ENCODE peak calls at places on chromosomes 16 and 17, in four cellular contexts. D is kidney; Q is CD4-positive, CD25-positive, alpha-beta regulatory T cell; Y is left lung. J is an unnamed sample.

GRCh38 chr17:44829558-44830358 is at the start of gene GJC1:
- DNase-seq in Q (no peak), D (peak; percentile 78), Y (peak; percentile 81), J (no peak)

GRCh38 chr16:71622088-71622487 is 3.9 kb upstream of the MARVELD3 start:
- DNase-seq in D (no peak), Y (no peak), Q (no peak), J (no peak)

GRCh38 chr17:82863646-82863940 is 23.8 kb upstream of the ZNF750 start:
- DNase-seq in D (no peak), Q (no peak), Y (no peak), J (no peak)

GRCh38 chr17:76569607-76570279 is 15.9 kb downstream of the ST6GALNAC2 start:
- DNase-seq in Q (no peak), D (peak; percentile 92), Y (no peak), J (no peak)

GRCh38 chr17:12765544-12765943 is 23.8 kb upstream of the ARHGAP44 start:
- DNase-seq in Q (no peak), Y (no peak), D (no peak), J (no peak)

GRCh38 chr17:33267881-33268548 is 25.1 kb downstream of the ASIC2 start:
- DNase-seq in Y (no peak), Q (no peak), D (no peak), J (no peak)

GRCh38 chr16:35713762-35714650 is 2254.6 kb downstream of the TP53TG3F start:
- DNase-seq in Q (no peak), Y (no peak), D (no peak), J (peak; percentile 65)

GRCh38 chr16:14289692-14290340 is 218.7 kb downstream of the MRTFB start:
- DNase-seq in Y (no peak), D (no peak), Q (no peak), J (no peak)

GRCh38 chr17:74453665-74454196 is 12.7 kb upstream of the CD300A start:
- DNase-seq in Q (no peak), Y (no peak), D (no peak), J (no peak)

GRCh38 chr17:15918661-15919259 is 26.2 kb upstream of the ADORA2B start:
- DNase-seq in Y (no peak), Q (no peak), D (no peak), J (peak; percentile 32)

GRCh38 chr16:50293041-50293783 is 26.9 kb downstream of the ADCY7 start:
- DNase-seq in D (peak; percentile 54), Y (peak; percentile 58), Q (no peak), J (no peak)

GRCh38 chr17:31787857-31788570 is 71.0 kb downstream of the COPRS start:
- DNase-seq in Q (no peak), Y (no peak), D (no peak), J (peak; percentile 60)

GRCh38 chr17:80265205-80266068 is 4.8 kb downstream of the RNF213 start:
- DNase-seq in D (no peak), Y (no peak), Q (peak; percentile 60), J (no peak)

GRCh38 chr17:47810200-47810821 is 11.3 kb downstream of the OSBPL7 start:
- DNase-seq in Q (no peak), D (no peak), Y (no peak), J (peak; percentile 74)

GRCh38 chr16:1322407-1322806 is 11.0 kb upstream of the BAIAP3 start:
- DNase-seq in D (no peak), Y (no peak), Q (no peak), J (no peak)

GRCh38 chr16:86322283-86322682 is 188.0 kb upstream of the FOXF1 start:
- DNase-seq in Q (no peak), Y (no peak), D (no peak), J (no peak)

GRCh38 chr16:73018796-73019455 is 29.0 kb downstream of the ZFHX3 start:
- DNase-seq in D (no peak), Q (no peak), Y (no peak), J (no peak)

GRCh38 chr16:73017321-73017720 is 30.6 kb downstream of the ZFHX3 start:
- DNase-seq in D (no peak), Y (no peak), Q (no peak), J (peak; percentile 26)

GRCh38 chr16:73020409-73020884 is 27.5 kb downstream of the ZFHX3 start:
- DNase-seq in Q (no peak), D (no peak), Y (no peak), J (peak; percentile 82)

GRCh38 chr16:73021866-73022495 is 25.9 kb downstream of the ZFHX3 start:
- DNase-seq in Q (no peak), D (no peak), Y (no peak), J (no peak)

GRCh38 chr16:73019456-73020362 is 28.2 kb downstream of the ZFHX3 start:
- DNase-seq in D (no peak), Y (no peak), Q (no peak), J (peak; percentile 13)
- H3K4me1 ChIP-seq in D (peaks cover 36% of the 10 kb centered on the region), Y (no peaks in the 10 kb centered on the region), Q (no peaks in the 10 kb centered on the region), J (peaks cover 39% of the 10 kb centered on the region)

GRCh38 chr16:52271088-52271487 is 275.9 kb downstream of the TOX3 start:
- DNase-seq in D (no peak), Q (no peak), Y (no peak), J (no peak)
- H3K4me1 ChIP-seq in D (no peaks in the 10 kb centered on the region), Q (no peaks in the 10 kb centered on the region), Y (no peaks in the 10 kb centered on the region), J (no peaks in the 10 kb centered on the region)

DNA sequence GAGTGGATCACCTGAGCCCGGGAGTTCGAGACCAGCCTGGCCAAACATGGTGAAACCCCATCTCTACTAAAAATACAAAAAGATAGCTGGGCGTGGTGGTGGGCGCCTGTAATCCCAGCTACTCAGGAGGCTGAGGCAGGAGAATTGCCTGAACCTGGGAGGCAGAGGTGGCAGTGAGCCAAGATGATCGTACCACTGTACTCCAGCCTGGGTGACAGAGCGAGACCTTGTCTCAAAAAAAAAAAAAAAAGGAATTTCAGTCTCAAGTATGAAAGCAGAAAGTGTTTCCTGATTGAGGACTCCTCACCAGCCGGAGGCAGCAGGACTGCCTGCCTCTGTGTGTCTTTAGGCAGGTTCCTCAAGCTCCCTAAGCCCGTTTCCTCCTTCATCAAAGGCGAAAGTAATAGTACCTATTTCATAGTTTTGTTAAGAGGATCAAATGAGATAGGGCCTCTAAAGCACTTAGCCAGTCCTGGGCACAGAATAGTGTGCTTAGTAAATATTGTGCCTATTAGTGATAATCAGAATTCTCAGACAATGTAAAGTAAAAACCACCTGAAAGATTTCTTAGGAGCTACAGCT is 9.0 kb downstream of the RAI1 start:
- DNase-seq in D (no peak), Q (no peak), Y (no peak), J (no peak)
- H3K4me1 ChIP-seq in D (peaks cover 40% of the 10 kb centered on the region), Q (peaks cover 36% of the 10 kb centered on the region), Y (peaks cover 56% of the 10 kb centered on the region), J (peaks cover 64% of the 10 kb centered on the region)

GRCh38 chr17:81564778-81565177 is 12.6 kb upstream of the FAAP100 start:
- DNase-seq in Q (no peak), D (no peak), Y (peak; percentile 35), J (no peak)
- H3K4me1 ChIP-seq in Q (no peaks in the 10 kb centered on the region), D (peaks cover 22% of the 10 kb centered on the region), Y (peaks cover 26% of the 10 kb centered on the region), J (peaks cover 23% of the 10 kb centered on the region)

DNA sequence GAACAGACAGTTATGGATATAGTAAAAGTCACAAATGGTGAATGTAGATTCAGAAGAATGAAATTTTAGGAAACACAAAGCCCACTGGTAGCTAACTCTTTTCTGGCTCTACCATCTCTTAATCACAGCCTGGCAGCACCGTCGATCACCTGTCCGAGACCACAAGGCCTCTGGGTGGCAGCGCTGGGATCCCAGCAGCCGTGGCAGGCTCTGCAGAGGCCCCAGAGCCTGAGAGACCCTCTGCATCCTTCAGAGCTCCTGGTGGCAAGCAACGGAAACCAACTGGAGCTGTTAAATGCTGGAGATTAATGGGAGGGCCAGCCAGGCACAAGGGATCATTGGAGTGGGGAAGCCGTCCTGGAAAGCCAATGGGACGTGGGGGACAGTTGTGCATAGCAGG is 26.3 kb downstream of the LAT start:
- DNase-seq in Q (no peak), Y (no peak), D (no peak), J (no peak)
- H3K4me1 ChIP-seq in Q (peaks cover 61% of the 10 kb centered on the region), Y (peaks cover 6% of the 10 kb centered on the region), D (no peaks in the 10 kb centered on the region), J (peaks cover 4% of the 10 kb centered on the region)

GRCh38 chr17:2210726-2211125 is 92.9 kb downstream of the SMG6 start:
- DNase-seq in Q (no peak), D (no peak), Y (no peak), J (no peak)

GRCh38 chr17:2214047-2214717 is 89.4 kb downstream of the SMG6 start:
- DNase-seq in Q (no peak), Y (no peak), D (peak; percentile 83), J (peak; percentile 83)

GRCh38 chr17:2213291-2213960 is 90.2 kb downstream of the SMG6 start:
- DNase-seq in Q (no peak), D (no peak), Y (no peak), J (no peak)

GRCh38 chr17:2211661-2212327 is 91.8 kb downstream of the SMG6 start:
- DNase-seq in Q (no peak), D (no peak), Y (no peak), J (no peak)

GRCh38 chr17:2212328-2212981 is 91.1 kb downstream of the SMG6 start:
- DNase-seq in D (no peak), Q (no peak), Y (no peak), J (peak; percentile 81)
- H3K4me1 ChIP-seq in D (peaks cover 29% of the 10 kb centered on the region), Q (peaks cover 35% of the 10 kb centered on the region), Y (peaks cover 35% of the 10 kb centered on the region), J (peaks cover 63% of the 10 kb centered on the region)

DNA sequence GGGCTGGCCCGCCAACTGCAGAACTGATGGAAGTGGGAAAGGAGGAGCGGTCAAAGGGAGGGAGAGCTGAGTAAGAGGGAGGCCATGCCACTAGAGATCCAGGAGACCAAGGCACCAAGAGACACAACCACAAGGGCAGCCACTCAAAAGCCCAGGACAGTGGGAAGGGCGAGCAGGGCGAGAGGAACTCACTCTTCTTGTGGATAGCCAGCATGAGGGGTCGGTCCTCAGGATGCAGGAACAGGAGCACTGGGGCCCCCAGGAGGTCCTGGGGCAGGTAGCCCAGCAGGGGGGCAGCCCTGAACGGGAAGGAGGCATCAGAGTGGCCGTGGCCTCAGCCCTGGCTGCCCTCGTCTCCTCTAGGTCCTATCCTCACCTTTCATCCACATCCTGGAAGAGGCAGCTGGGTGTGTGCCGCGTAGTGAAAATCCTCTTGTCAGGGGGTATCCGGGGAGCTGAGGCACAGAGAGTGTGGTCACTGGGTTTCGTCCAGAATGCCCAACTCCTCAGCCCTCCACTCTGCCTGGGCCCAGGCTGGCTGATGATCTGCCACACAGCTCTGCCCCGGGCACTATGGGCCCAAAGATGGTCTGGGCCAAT is 4.3 kb downstream of the PER1 start:
- DNase-seq in D (peak; percentile 57), Q (peak; percentile 10), Y (peak; percentile 47), J (no peak)
- H3K4me1 ChIP-seq in D (peaks cover 14% of the 10 kb centered on the region), Q (peaks cover 31% of the 10 kb centered on the region), Y (peaks cover 14% of the 10 kb centered on the region), J (peaks cover 44% of the 10 kb centered on the region)

J was measured in suprapubic skin.